ENCODE peak calls at places on chromosomes 12 and 14, in ten cellular contexts. L is heart right ventricle, R is AG09319, A is nephron progenitor cell, I is RWPE1, Y is colonic mucosa, P is tibial artery, Q is B cell, M is HFFc6, F is cardiac fibroblast. V is an unnamed sample.

GRCh38 chr12:25352078-25352918 is 101.6 kb upstream of the KRAS start:
- DNase-seq in L (no peak), R (no peak), A (no peak), I (no peak), Y (no peak), P (no peak), Q (no peak), M (peak), F (peak), V (no peak)

GRCh38 chr12:33566403-33566802 is 126.8 kb upstream of the SYT10 start:
- DNase-seq in L (no peak), R (no peak), A (no peak), I (no peak), Y (no peak), P (no peak), Q (no peak), M (no peak), F (no peak), V (no peak)

GRCh38 chr12:18595406-18595805 is 142.4 kb downstream of the PLCZ1 start:
- DNase-seq in L (no peak), R (no peak), A (no peak), I (no peak), Y (no peak), P (no peak), Q (no peak), M (no peak), F (no peak), V (no peak)

GRCh38 chr14:99518441-99519346 is 37.5 kb downstream of the CCNK start:
- DNase-seq in L (peak), R (no peak), A (peak), I (peak), Y (peak), P (peak), Q (peak), M (no peak), F (peak), V (peak)

GRCh38 chr12:46491548-46491947 is 119.0 kb upstream of the SLC38A2 start:
- DNase-seq in L (no peak), R (no peak), A (no peak), I (no peak), Y (no peak), P (no peak), Q (no peak), M (no peak), F (peak), V (no peak)

GRCh38 chr12:21773263-21773741 is 1.2 kb downstream of the KCNJ8 start:
- DNase-seq in L (peak), R (no peak), A (peak), I (no peak), Y (peak), P (peak), Q (no peak), M (no peak), F (peak), V (peak)

GRCh38 chr14:96958057-96958456 is 160.9 kb downstream of the VRK1 start:
- DNase-seq in L (no peak), R (no peak), A (no peak), I (peak), Y (no peak), P (no peak), Q (no peak), M (no peak), F (no peak), V (no peak)

GRCh38 chr12:93918262-93918661 is 230.1 kb upstream of the PLXNC1 start:
- DNase-seq in L (no peak), R (peak), A (no peak), I (no peak), Y (no peak), P (no peak), Q (no peak), M (peak), F (peak), V (no peak)

GRCh38 chr12:96462571-96463280 is 26.7 kb upstream of the CFAP54 start:
- DNase-seq in L (no peak), R (no peak), A (no peak), I (no peak), Y (no peak), P (no peak), Q (no peak), M (no peak), F (no peak), V (no peak)

GRCh38 chr12:5996459-5996858 is 51.4 kb upstream of the ANO2 start:
- DNase-seq in L (no peak), R (no peak), A (no peak), I (no peak), Y (no peak), P (no peak), Q (no peak), M (no peak), F (no peak), V (no peak)

GRCh38 chr12:56880416-56881035 is 53.7 kb downstream of the SDR9C7 start:
- DNase-seq in L (no peak), R (no peak), A (no peak), I (no peak), Y (no peak), P (no peak), Q (no peak), M (peak), F (peak), V (no peak)

GRCh38 chr12:66035289-66035961 is 95.1 kb downstream of the LLPH start:
- DNase-seq in L (no peak), R (no peak), A (no peak), I (peak), Y (no peak), P (no peak), Q (no peak), M (peak), F (peak), V (peak)

GRCh38 chr14:75521415-75522199 is 662 bp upstream of the BATF start:
- DNase-seq in L (no peak), R (no peak), A (no peak), I (no peak), Y (no peak), P (no peak), Q (no peak), M (no peak), F (no peak), V (no peak)

GRCh38 chr14:71720978-71721624 is 211.1 kb upstream of the RGS6 start:
- DNase-seq in L (peak), R (peak), A (peak), I (peak), Y (peak), P (no peak), Q (no peak), M (peak), F (peak), V (peak)

GRCh38 chr12:8987589-8988205 is 1.6 kb upstream of the KLRG1 start:
- DNase-seq in L (no peak), R (no peak), A (no peak), I (no peak), Y (no peak), P (no peak), Q (no peak), M (no peak), F (no peak), V (no peak)

DNA sequence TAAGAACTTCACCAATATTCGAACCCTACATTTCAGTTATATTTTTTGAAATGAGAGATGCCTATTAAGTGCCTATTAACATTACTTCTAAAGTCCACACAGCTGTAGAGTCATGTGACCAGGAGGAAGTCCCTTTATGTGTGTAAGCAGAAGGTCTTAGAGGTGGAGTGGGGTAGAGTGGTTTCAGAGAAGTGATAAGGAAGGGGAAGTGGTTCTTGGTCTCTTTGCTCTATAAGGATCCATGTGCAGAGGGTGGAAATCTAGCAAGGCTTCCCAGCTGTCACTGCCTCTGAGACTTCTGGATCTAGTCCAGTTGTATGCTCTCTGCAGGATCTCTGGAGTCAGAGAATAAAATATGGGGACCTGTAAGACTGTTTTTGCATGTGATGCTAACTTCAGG is 673.9 kb downstream of the FLRT2 start:
- DNase-seq in L (no peak), R (no peak), A (no peak), I (no peak), Y (no peak), P (no peak), Q (no peak), M (no peak), F (no peak), V (no peak)
- TF ChIP-seq CTCF in L (no peak), R (no peak), A (no peak), I (no peak), Y (no peak), P (no peak), Q (no peak), M (no peak), F (no peak), V (no peak)

DNA sequence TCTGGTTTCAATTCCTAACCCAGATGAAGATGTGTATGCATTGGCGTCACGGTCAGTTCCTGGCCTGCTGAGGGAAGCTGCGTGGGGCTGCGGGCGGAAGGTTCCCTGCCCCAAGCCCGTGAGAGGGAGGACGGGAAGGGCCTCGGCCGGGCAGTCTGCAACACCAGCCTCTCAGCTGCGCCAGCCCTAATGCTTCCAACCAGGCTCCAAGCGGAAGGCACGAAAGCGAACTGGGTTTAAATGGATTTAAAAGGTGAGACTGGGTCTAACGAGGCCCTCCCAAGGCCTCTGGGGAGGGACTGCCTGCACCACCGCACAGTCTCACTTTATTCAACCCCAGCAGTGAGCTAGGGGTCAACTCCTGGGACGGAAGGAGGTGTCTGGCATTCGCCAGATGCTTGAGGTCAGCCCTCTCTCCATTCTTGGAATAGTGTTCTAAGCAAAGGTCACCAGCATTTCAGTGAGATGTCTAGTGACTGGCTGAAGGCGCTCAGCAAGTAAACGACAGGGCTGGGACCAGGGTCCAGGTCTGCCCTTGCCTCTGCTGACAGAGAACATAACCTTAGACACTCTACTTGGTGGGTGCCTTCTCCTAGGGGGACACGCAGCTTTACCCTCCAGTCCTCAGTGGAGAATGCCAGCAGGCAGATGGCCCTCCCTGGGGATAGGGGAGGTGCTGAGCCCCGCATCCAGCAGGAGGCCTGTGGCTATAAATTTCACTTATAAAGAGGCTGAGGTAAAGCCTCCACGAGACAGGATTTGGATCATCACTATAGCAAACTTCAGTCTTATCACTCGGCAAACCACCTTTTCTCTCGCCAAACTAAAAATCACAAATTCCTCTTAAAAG is 92.2 kb downstream of the PIWIL1 start:
- DNase-seq in L (no peak), R (no peak), A (no peak), I (no peak), Y (no peak), P (peak), Q (no peak), M (no peak), F (no peak), V (no peak)
- TF ChIP-seq CTCF in L (no peak), R (no peak), A (no peak), I (no peak), Y (no peak), P (no peak), Q (no peak), M (no peak), F (no peak), V (no peak)

GRCh38 chr12:54258286-54258685 is 21.6 kb downstream of the CBX5 start:
- DNase-seq in L (no peak), R (no peak), A (no peak), I (no peak), Y (no peak), P (no peak), Q (no peak), M (peak), F (peak), V (no peak)
- TF ChIP-seq CTCF in L (no peak), R (no peak), A (no peak), I (no peak), Y (no peak), P (no peak), Q (no peak), M (no peak), F (no peak), V (no peak)

DNA sequence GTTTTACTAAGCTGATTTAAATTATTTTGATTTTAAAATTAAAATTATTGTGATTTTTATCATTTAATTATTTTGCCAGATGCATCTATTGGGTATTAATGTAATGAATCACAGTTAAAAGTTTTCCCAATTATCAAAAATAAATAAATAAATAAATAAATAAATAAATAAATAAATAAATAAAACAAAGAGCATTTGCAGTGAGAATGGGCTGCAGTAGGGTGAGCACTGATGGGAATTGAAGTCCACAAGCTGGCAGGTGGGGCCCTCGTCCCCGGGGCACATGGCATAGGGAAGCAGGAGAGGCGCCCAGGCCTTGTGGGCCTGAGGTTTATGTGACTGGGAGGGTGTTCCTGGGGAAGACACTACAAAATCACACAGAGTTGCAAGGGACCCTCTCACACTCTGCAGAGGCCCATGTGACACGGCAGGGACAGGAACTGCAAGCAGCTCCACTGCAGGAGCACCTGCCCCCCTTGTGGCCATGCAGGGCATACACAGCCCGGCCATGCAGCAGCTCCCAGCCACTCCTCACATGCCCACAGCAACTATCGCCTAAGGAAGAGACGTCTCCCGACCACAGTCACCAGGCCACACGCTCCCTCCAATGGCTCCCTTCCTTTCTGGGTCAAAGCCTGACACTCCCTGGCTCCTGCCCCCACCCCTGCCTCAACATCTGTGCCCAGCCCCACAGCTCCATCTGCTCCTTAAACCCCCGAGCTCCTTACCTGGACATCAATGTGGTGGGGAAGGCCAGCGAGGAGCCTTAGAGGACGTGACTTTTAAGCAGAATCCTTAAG is 256.3 kb upstream of the SFSWAP start:
- DNase-seq in L (peak), R (no peak), A (peak), I (peak), Y (no peak), P (peak), Q (no peak), M (no peak), F (peak), V (peak)
- TF ChIP-seq CTCF in L (peak), R (no peak), A (peak), I (peak), Y (peak), P (peak), Q (no peak), M (peak), F (no peak), V (peak)

GRCh38 chr14:21719841-21720240 is 46.2 kb upstream of the OR4E1 start:
- DNase-seq in L (no peak), R (no peak), A (no peak), I (no peak), Y (no peak), P (no peak), Q (no peak), M (no peak), F (no peak), V (no peak)

GRCh38 chr14:21724115-21724973 is 50.7 kb upstream of the OR4E1 start:
- DNase-seq in L (no peak), R (no peak), A (no peak), I (no peak), Y (no peak), P (no peak), Q (no peak), M (no peak), F (no peak), V (no peak)

GRCh38 chr14:21723431-21724045 is 49.9 kb upstream of the OR4E1 start:
- DNase-seq in L (no peak), R (no peak), A (peak), I (peak), Y (peak), P (no peak), Q (no peak), M (no peak), F (no peak), V (peak)

GRCh38 chr14:21721504-21721903 is 47.9 kb upstream of the OR4E1 start:
- DNase-seq in L (no peak), R (no peak), A (no peak), I (no peak), Y (no peak), P (no peak), Q (no peak), M (no peak), F (no peak), V (no peak)
- TF ChIP-seq CTCF in L (no peak), R (no peak), A (no peak), I (no peak), Y (no peak), P (no peak), Q (no peak), M (no peak), F (no peak), V (no peak)

GRCh38 chr12:53295070-53295890 is at the start of gene PFDN5:
- DNase-seq in L (peak), R (peak), A (peak), I (peak), Y (peak), P (peak), Q (peak), M (peak), F (peak), V (peak)
- TF ChIP-seq CTCF in L (peak), R (no peak), A (no peak), I (no peak), Y (no peak), P (no peak), Q (no peak), M (peak), F (peak), V (no peak)

GRCh38 chr14:39467889-39468524 is 35.8 kb upstream of the FBXO33 start:
- DNase-seq in L (no peak), R (no peak), A (peak), I (no peak), Y (no peak), P (no peak), Q (no peak), M (peak), F (peak), V (no peak)

GRCh38 chr14:39474416-39474911 is 42.2 kb upstream of the FBXO33 start:
- DNase-seq in L (no peak), R (no peak), A (no peak), I (no peak), Y (no peak), P (no peak), Q (no peak), M (no peak), F (no peak), V (no peak)

GRCh38 chr14:39472078-39472477 is 39.8 kb upstream of the FBXO33 start:
- DNase-seq in L (no peak), R (no peak), A (no peak), I (no peak), Y (no peak), P (no peak), Q (no peak), M (no peak), F (no peak), V (no peak)

DNA sequence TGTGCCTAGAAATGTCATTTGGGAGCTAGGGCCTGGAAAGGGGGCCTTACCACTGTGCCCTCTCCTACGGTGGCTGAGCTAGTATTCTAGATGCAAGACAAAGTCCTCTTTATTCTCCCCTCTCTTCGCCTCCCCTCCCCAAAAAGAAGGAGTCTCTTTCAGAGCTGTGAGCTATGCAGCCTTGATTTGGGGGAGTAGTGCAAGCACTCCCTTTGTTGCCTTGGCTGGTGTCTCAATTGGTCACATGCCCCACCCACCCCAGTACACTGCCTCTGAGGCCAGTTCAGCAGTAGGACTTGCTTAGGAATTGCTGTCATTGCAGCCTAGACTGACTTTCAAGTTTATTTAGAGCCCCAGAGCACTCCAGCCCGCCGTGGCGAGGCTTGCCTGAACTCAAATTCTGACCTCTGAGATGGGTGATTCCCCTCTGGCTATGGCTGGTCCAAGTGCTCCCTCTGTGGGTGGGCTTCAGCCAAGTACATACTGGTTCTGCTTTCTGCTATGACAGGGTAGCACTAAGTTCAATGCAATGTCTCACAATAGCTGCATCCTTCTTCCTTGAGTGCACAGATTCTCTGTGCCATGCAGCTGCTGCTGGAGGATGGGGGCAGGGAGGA is 37.0 kb upstream of the FBXO33 start:
- DNase-seq in L (no peak), R (no peak), A (peak), I (no peak), Y (no peak), P (no peak), Q (no peak), M (no peak), F (peak), V (peak)
- TF ChIP-seq CTCF in L (peak), R (peak), A (no peak), I (no peak), Y (no peak), P (no peak), Q (peak), M (peak), F (peak), V (peak)